ENCODE peak calls at places on chromosome 13, in six cellular contexts. L, T, C, H, J and K are unnamed samples.

GRCh38 chr13:109271991-109272454 is 514.4 kb downstream of the IRS2 start:
- DNase-seq in L (no peak), C (no peak), J (no peak), T (no peak), H (no peak), K (peak)

GRCh38 chr13:96575423-96576320 is 418.6 kb downstream of the OXGR1 start:
- DNase-seq in J (no peak), C (no peak), T (no peak), L (no peak), H (no peak), K (no peak)

GRCh38 chr13:30561506-30561905 is 56.2 kb upstream of the USPL1 start:
- DNase-seq in T (peak), H (no peak), C (no peak), L (no peak), J (no peak), K (peak)

GRCh38 chr13:39599842-39600241 is 3.2 kb downstream of the LHFPL6 start:
- DNase-seq in J (no peak), L (no peak), H (no peak), C (no peak), T (peak), K (no peak)

GRCh38 chr13:28485097-28485496 is 9.8 kb downstream of the FLT1 start:
- DNase-seq in H (no peak), L (no peak), T (no peak), C (no peak), J (no peak), K (no peak)

GRCh38 chr13:83295684-83296083 is 586.6 kb downstream of the SLITRK1 start:
- DNase-seq in J (no peak), C (no peak), T (peak), H (no peak), L (no peak), K (no peak)

GRCh38 chr13:75236774-75237173 is 245.2 kb downstream of the TBC1D4 start:
- DNase-seq in C (no peak), J (no peak), H (no peak), L (no peak), T (no peak), K (peak)

GRCh38 chr13:28659611-28659970 is 661 bp downstream of the POMP start:
- DNase-seq in L (no peak), C (no peak), H (peak), T (peak), J (no peak), K (peak)

GRCh38 chr13:31909889-31910551 is 121.6 kb upstream of the FRY start:
- DNase-seq in C (peak), H (peak), T (peak), J (peak), L (no peak), K (peak)

GRCh38 chr13:45299194-45299593 is 41.8 kb downstream of the TPT1 start:
- DNase-seq in T (peak), H (no peak), J (no peak), L (no peak), C (no peak), K (no peak)

GRCh38 chr13:21967871-21968270 is 297.0 kb downstream of the FGF9 start:
- DNase-seq in H (no peak), T (peak), J (no peak), C (no peak), L (no peak), K (no peak)

GRCh38 chr13:106133025-106133424 is 402.4 kb downstream of the EFNB2 start:
- DNase-seq in H (no peak), L (no peak), J (no peak), T (peak), C (no peak), K (peak)

GRCh38 chr13:65456150-65456912 is 1773.8 kb downstream of the PCDH9 start:
- DNase-seq in L (no peak), J (no peak), T (peak), C (no peak), H (no peak), K (no peak)

GRCh38 chr13:64819081-64819480 is 2411.1 kb downstream of the PCDH9 start:
- DNase-seq in H (no peak), T (peak), L (no peak), C (no peak), J (no peak), K (no peak)

GRCh38 chr13:21738636-21739035 is 67.8 kb downstream of the FGF9 start:
- DNase-seq in T (no peak), J (no peak), L (no peak), C (no peak), H (no peak), K (no peak)

GRCh38 chr13:39688278-39688677 is 32.8 kb downstream of the COG6 start:
- DNase-seq in T (no peak), H (no peak), C (no peak), J (no peak), L (no peak), K (no peak)

GRCh38 chr13:77893066-77893465 is 25.6 kb downstream of the EDNRB start:
- DNase-seq in L (no peak), H (no peak), T (no peak), J (no peak), C (no peak), K (no peak)

GRCh38 chr13:40457844-40458243 is 208.6 kb downstream of the FOXO1 start:
- DNase-seq in L (no peak), J (no peak), H (no peak), C (no peak), T (no peak), K (no peak)

GRCh38 chr13:105573134-105573533 is 962.3 kb downstream of the EFNB2 start:
- DNase-seq in L (no peak), J (no peak), T (no peak), H (no peak), C (no peak), K (no peak)

GRCh38 chr13:24392972-24393371 is 83.6 kb downstream of the C1QTNF9 start:
- DNase-seq in C (no peak), H (no peak), T (no peak), L (no peak), J (no peak), K (no peak)

GRCh38 chr13:23928985-23929384 is 31.7 kb upstream of the C1QTNF9B start:
- DNase-seq in T (peak), H (no peak), L (no peak), J (no peak), C (no peak), K (peak)

GRCh38 chr13:77398825-77399620 is 72.1 kb upstream of the MYCBP2 start:
- DNase-seq in L (no peak), T (no peak), J (no peak), C (no peak), H (no peak), K (no peak)

GRCh38 chr13:31200636-31200970 is 828 bp downstream of the B3GLCT start:
- DNase-seq in L (peak), T (no peak), H (no peak), J (peak), C (peak), K (no peak)

GRCh38 chr13:62337109-62337880 is 921.6 kb upstream of the PCDH20 start:
- DNase-seq in C (no peak), T (no peak), L (no peak), H (no peak), J (no peak), K (no peak)

GRCh38 chr13:23681253-23681652 is 111.0 kb downstream of the TNFRSF19 start:
- DNase-seq in L (no peak), C (no peak), H (no peak), J (no peak), T (peak), K (peak)